ENCODE peak calls at places on chromosomes 13 and 19, in five cellular contexts. One of them, this sample, is unnamed.

GRCh38 chr19:45275370-45275971 is 24.4 kb downstream of the MARK4 start:
- DNase-seq in heart right ventricle: no peak
- DNase-seq in esophagus squamous epithelium: no peak
- DNase-seq in A549: no peak
- DNase-seq in dorsolateral prefrontal cortex: peak
- DNase-seq in this sample: no peak

GRCh38 chr19:38734426-38735256 is 9.6 kb downstream of the CAPN12 start:
- DNase-seq in heart right ventricle: no peak
- DNase-seq in esophagus squamous epithelium: no peak
- DNase-seq in A549: peak
- DNase-seq in dorsolateral prefrontal cortex: no peak
- DNase-seq in this sample: no peak

GRCh38 chr13:60584976-60585375 is 188.0 kb downstream of the TDRD3 start:
- DNase-seq in heart right ventricle: peak
- DNase-seq in esophagus squamous epithelium: no peak
- DNase-seq in A549: no peak
- DNase-seq in dorsolateral prefrontal cortex: peak
- DNase-seq in this sample: no peak

GRCh38 chr13:40181203-40181845 is 485.1 kb downstream of the FOXO1 start:
- DNase-seq in heart right ventricle: no peak
- DNase-seq in esophagus squamous epithelium: no peak
- DNase-seq in A549: no peak
- DNase-seq in dorsolateral prefrontal cortex: no peak
- DNase-seq in this sample: no peak

GRCh38 chr19:42402376-42403116 is 12.4 kb upstream of the CNFN start:
- DNase-seq in heart right ventricle: no peak
- DNase-seq in esophagus squamous epithelium: no peak
- DNase-seq in A549: no peak
- DNase-seq in dorsolateral prefrontal cortex: no peak
- DNase-seq in this sample: no peak

GRCh38 chr13:30720470-30720869 is 14.9 kb upstream of the ALOX5AP start:
- DNase-seq in heart right ventricle: no peak
- DNase-seq in esophagus squamous epithelium: no peak
- DNase-seq in A549: no peak
- DNase-seq in dorsolateral prefrontal cortex: no peak
- DNase-seq in this sample: no peak

GRCh38 chr19:55112781-55113569 is 4.5 kb downstream of the PPP1R12C start:
- DNase-seq in heart right ventricle: no peak
- DNase-seq in esophagus squamous epithelium: no peak
- DNase-seq in A549: no peak
- DNase-seq in dorsolateral prefrontal cortex: no peak
- DNase-seq in this sample: no peak

GRCh38 chr19:33815410-33816340 is 19.0 kb downstream of the KCTD15 start:
- DNase-seq in heart right ventricle: no peak
- DNase-seq in esophagus squamous epithelium: no peak
- DNase-seq in A549: no peak
- DNase-seq in dorsolateral prefrontal cortex: no peak
- DNase-seq in this sample: no peak

GRCh38 chr19:8036438-8037099 is 16.0 kb upstream of the CCL25 start:
- DNase-seq in heart right ventricle: no peak
- DNase-seq in esophagus squamous epithelium: no peak
- DNase-seq in A549: no peak
- DNase-seq in dorsolateral prefrontal cortex: no peak
- DNase-seq in this sample: no peak

GRCh38 chr13:96020941-96021340 is 32.3 kb downstream of the UGGT2 start:
- DNase-seq in heart right ventricle: no peak
- DNase-seq in esophagus squamous epithelium: no peak
- DNase-seq in A549: no peak
- DNase-seq in dorsolateral prefrontal cortex: no peak
- DNase-seq in this sample: no peak

GRCh38 chr13:107842562-107843180 is 372.7 kb downstream of the LIG4 start:
- DNase-seq in heart right ventricle: no peak
- DNase-seq in esophagus squamous epithelium: no peak
- DNase-seq in A549: no peak
- DNase-seq in dorsolateral prefrontal cortex: no peak
- DNase-seq in this sample: no peak

GRCh38 chr13:97268772-97269171 is 46.6 kb downstream of the MBNL2 start:
- DNase-seq in heart right ventricle: no peak
- DNase-seq in esophagus squamous epithelium: no peak
- DNase-seq in A549: no peak
- DNase-seq in dorsolateral prefrontal cortex: no peak
- DNase-seq in this sample: no peak

GRCh38 chr19:52522555-52522954 is 4.9 kb upstream of the ZNF808 start:
- DNase-seq in heart right ventricle: no peak
- DNase-seq in esophagus squamous epithelium: no peak
- DNase-seq in A549: no peak
- DNase-seq in dorsolateral prefrontal cortex: no peak
- DNase-seq in this sample: no peak

GRCh38 chr13:45219938-45220375 is 19.1 kb upstream of the KCTD4 start:
- DNase-seq in heart right ventricle: no peak
- DNase-seq in esophagus squamous epithelium: no peak
- DNase-seq in A549: peak
- DNase-seq in dorsolateral prefrontal cortex: no peak
- DNase-seq in this sample: no peak

GRCh38 chr19:46728208-46728607 is 11.3 kb upstream of the PRKD2 start:
- DNase-seq in heart right ventricle: peak
- DNase-seq in esophagus squamous epithelium: no peak
- DNase-seq in A549: no peak
- DNase-seq in dorsolateral prefrontal cortex: no peak
- DNase-seq in this sample: no peak

GRCh38 chr13:40433577-40433976 is 232.9 kb downstream of the FOXO1 start:
- DNase-seq in heart right ventricle: no peak
- DNase-seq in esophagus squamous epithelium: no peak
- DNase-seq in A549: no peak
- DNase-seq in dorsolateral prefrontal cortex: no peak
- DNase-seq in this sample: no peak

GRCh38 chr19:13840751-13841338 is 36.1 kb upstream of the NANOS3 start:
- DNase-seq in heart right ventricle: no peak
- DNase-seq in esophagus squamous epithelium: no peak
- DNase-seq in A549: no peak
- DNase-seq in dorsolateral prefrontal cortex: no peak
- DNase-seq in this sample: no peak

GRCh38 chr19:51440846-51441409 is 17.3 kb downstream of the SIGLEC8 start:
- DNase-seq in heart right ventricle: no peak
- DNase-seq in esophagus squamous epithelium: no peak
- DNase-seq in A549: no peak
- DNase-seq in dorsolateral prefrontal cortex: no peak
- DNase-seq in this sample: no peak

GRCh38 chr19:4267101-4267900 is 11.8 kb upstream of the SHD start:
- DNase-seq in heart right ventricle: peak
- DNase-seq in esophagus squamous epithelium: no peak
- DNase-seq in A549: peak
- DNase-seq in dorsolateral prefrontal cortex: peak
- DNase-seq in this sample: no peak

GRCh38 chr13:88085036-88085435 is 413.9 kb downstream of the SLITRK5 start:
- DNase-seq in heart right ventricle: no peak
- DNase-seq in esophagus squamous epithelium: no peak
- DNase-seq in A549: no peak
- DNase-seq in dorsolateral prefrontal cortex: no peak
- DNase-seq in this sample: no peak

GRCh38 chr19:12187625-12188024 is 24.7 kb downstream of the ZNF136 start:
- DNase-seq in heart right ventricle: no peak
- DNase-seq in esophagus squamous epithelium: no peak
- DNase-seq in A549: no peak
- DNase-seq in dorsolateral prefrontal cortex: no peak
- DNase-seq in this sample: no peak
- H3K4me3 ChIP-seq in heart right ventricle: no peak
- H3K4me3 ChIP-seq in esophagus squamous epithelium: peak
- H3K4me3 ChIP-seq in A549: no peak
- H3K4me3 ChIP-seq in dorsolateral prefrontal cortex: no peak
- H3K4me3 ChIP-seq in this sample: no peak

GRCh38 chr19:19320362-19321142 is at the start of the genes MAU2 and SUGP1:
- DNase-seq in heart right ventricle: peak
- DNase-seq in esophagus squamous epithelium: peak
- DNase-seq in A549: peak
- DNase-seq in dorsolateral prefrontal cortex: peak
- DNase-seq in this sample: peak
- TF ChIP-seq CTCF in heart right ventricle: peak
- TF ChIP-seq CTCF in esophagus squamous epithelium: peak
- TF ChIP-seq CTCF in A549: no peak
- TF ChIP-seq CTCF in dorsolateral prefrontal cortex: peak
- TF ChIP-seq CTCF in this sample: peak

GRCh38 chr19:16088985-16089846 is 12.9 kb downstream of the TPM4 start:
- DNase-seq in heart right ventricle: no peak
- DNase-seq in esophagus squamous epithelium: no peak
- DNase-seq in A549: no peak
- DNase-seq in dorsolateral prefrontal cortex: no peak
- DNase-seq in this sample: no peak
- H3K4me3 ChIP-seq in heart right ventricle: no peak
- H3K4me3 ChIP-seq in esophagus squamous epithelium: no peak
- H3K4me3 ChIP-seq in A549: peak
- H3K4me3 ChIP-seq in dorsolateral prefrontal cortex: no peak
- H3K4me3 ChIP-seq in this sample: no peak

GRCh38 chr19:49863935-49864320 is 3.4 kb downstream of the PNKP start:
- DNase-seq in heart right ventricle: no peak
- DNase-seq in esophagus squamous epithelium: no peak
- DNase-seq in A549: no peak
- DNase-seq in dorsolateral prefrontal cortex: no peak
- DNase-seq in this sample: no peak

GRCh38 chr19:49869484-49870308 is 2.3 kb upstream of the PNKP start:
- DNase-seq in heart right ventricle: peak
- DNase-seq in esophagus squamous epithelium: peak
- DNase-seq in A549: peak
- DNase-seq in dorsolateral prefrontal cortex: peak
- DNase-seq in this sample: peak

GRCh38 chr19:49869009-49869483 is 1.7 kb upstream of the PNKP start:
- DNase-seq in heart right ventricle: peak
- DNase-seq in esophagus squamous epithelium: no peak
- DNase-seq in A549: no peak
- DNase-seq in dorsolateral prefrontal cortex: no peak
- DNase-seq in this sample: no peak

GRCh38 chr19:49864890-49865289 is 2.5 kb downstream of the PNKP start:
- DNase-seq in heart right ventricle: no peak
- DNase-seq in esophagus squamous epithelium: no peak
- DNase-seq in A549: no peak
- DNase-seq in dorsolateral prefrontal cortex: no peak
- DNase-seq in this sample: no peak

GRCh38 chr19:49866933-49867782 is at the start of gene PNKP:
- DNase-seq in heart right ventricle: peak
- DNase-seq in esophagus squamous epithelium: peak
- DNase-seq in A549: peak
- DNase-seq in dorsolateral prefrontal cortex: peak
- DNase-seq in this sample: peak
- TF ChIP-seq CTCF in heart right ventricle: no peak
- TF ChIP-seq CTCF in esophagus squamous epithelium: no peak
- TF ChIP-seq CTCF in A549: no peak
- TF ChIP-seq CTCF in dorsolateral prefrontal cortex: peak
- TF ChIP-seq CTCF in this sample: no peak

DNA sequence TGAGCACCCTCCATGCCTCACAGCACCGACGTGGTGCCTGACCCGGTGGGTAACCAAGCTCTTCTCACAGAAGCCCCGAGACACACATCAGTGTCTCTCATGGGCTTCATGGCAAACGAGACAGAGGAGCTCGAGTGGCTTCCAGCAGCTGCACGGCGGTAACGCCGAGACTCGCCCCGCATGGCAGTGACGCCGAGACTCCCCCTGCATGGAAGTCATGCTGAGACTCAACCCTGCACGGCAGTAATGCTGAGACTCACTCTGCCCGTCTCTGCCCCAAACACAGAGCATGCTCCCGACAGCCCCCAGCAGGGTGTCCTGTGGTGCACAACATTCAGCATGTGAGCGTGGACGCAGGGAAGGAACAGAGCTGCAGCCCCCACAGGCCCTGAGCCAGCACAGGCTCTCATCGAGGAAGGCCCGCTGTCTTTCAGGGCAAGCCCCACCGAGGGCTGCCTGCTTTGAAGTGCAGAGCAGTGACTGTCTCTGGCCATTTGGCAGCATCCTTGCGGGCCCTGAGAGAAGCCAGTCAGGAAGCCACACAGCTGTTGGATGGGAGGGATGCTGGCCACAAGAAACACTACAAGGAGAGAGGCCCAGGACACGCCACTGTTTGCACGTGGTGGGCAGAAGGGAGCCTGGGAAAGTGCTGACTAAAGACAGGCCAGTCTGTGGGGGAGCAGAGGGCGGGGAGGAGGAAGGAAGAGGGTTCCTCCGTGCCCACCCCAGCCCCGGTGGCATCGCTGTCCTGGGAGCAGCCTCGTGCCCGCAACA is 9.5 kb downstream of the GAS6 start:
- DNase-seq in heart right ventricle: no peak
- DNase-seq in esophagus squamous epithelium: no peak
- DNase-seq in A549: no peak
- DNase-seq in dorsolateral prefrontal cortex: peak
- DNase-seq in this sample: no peak
- H3K4me3 ChIP-seq in heart right ventricle: no peak
- H3K4me3 ChIP-seq in esophagus squamous epithelium: no peak
- H3K4me3 ChIP-seq in A549: no peak
- H3K4me3 ChIP-seq in dorsolateral prefrontal cortex: no peak
- H3K4me3 ChIP-seq in this sample: no peak

DNA sequence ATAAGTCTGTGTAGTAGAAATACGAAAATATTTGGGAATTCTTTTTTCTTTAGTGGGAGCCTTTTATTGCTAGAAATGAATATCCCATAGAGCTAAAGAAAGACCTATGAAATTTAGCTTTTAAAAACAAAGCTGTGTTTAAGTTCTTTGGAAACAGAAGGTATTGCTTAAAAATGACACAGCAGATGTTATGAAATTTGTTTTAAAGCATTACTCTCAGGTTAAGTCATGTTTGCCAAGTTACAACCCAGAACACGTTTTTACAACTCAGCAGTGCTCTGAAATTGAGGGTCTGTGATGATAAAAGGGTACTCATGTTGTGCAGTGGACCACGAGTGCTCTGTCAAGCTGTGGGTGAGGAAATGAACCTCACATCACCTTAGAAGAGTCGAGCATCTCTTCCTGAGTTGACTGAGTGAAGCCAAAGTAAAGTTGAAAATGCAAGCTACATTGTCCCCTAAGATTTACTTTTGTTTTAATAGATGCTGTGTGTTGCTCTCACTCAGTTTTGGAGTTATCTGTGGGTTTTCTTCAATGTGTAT is 161.1 kb downstream of the SHISA2 start:
- DNase-seq in heart right ventricle: no peak
- DNase-seq in esophagus squamous epithelium: no peak
- DNase-seq in A549: no peak
- DNase-seq in dorsolateral prefrontal cortex: no peak
- DNase-seq in this sample: no peak
- TF ChIP-seq CTCF in heart right ventricle: no peak
- TF ChIP-seq CTCF in esophagus squamous epithelium: no peak
- TF ChIP-seq CTCF in A549: no peak
- TF ChIP-seq CTCF in dorsolateral prefrontal cortex: no peak
- TF ChIP-seq CTCF in this sample: no peak

This sample was measured in BJ.